ENCODE peak calls at places on chromosomes 13 and 19, in nine cellular contexts. X is sigmoid colon; W is stimulated activated CD4-positive, alpha-beta T cell treated with anti-CD3 and anti-CD28 coated beads, Interleukin-4, amount 100 ng/mL, for 4 hours; R is psoas muscle; L is epithelial cell of proximal tubule; J is ovary; P is midbrain; Y is activated CD4-positive, alpha-beta T cell treated with anti-CD3 and anti-CD28 coated beads for 48 hours; N is hypothalamus. Z is an unnamed sample.

GRCh38 chr13:93305886-93306285 is 79.3 kb downstream of the GPC6 start:
- DNase-seq in X (no peak), W (no peak), R (no peak), L (no peak), J (no peak), P (no peak), Y (no peak), N (no peak), Z (no peak)

GRCh38 chr19:11848594-11849263 is at the start of gene ZNF439:
- DNase-seq in X (peak), W (peak), R (peak), L (peak), J (peak), P (peak), Y (peak), N (peak), Z (peak)

GRCh38 chr19:27776020-27776419 is 1436.9 kb downstream of the UQCRFS1 start:
- DNase-seq in X (no peak), W (no peak), R (no peak), L (no peak), J (no peak), P (no peak), Y (peak), N (no peak), Z (peak)

GRCh38 chr19:8512991-8513686 is 828 bp downstream of the ZNF414 start:
- DNase-seq in X (no peak), W (no peak), R (no peak), L (no peak), J (no peak), P (no peak), Y (no peak), N (no peak), Z (no peak)

GRCh38 chr19:11504502-11505031 is 1.1 kb downstream of the ZNF653 start:
- DNase-seq in X (no peak), W (no peak), R (no peak), L (no peak), J (no peak), P (no peak), Y (no peak), N (no peak), Z (no peak)

GRCh38 chr19:28176193-28176592 is 1036.8 kb downstream of the UQCRFS1 start:
- DNase-seq in X (no peak), W (no peak), R (no peak), L (no peak), J (no peak), P (no peak), Y (no peak), N (no peak), Z (no peak)

GRCh38 chr19:58366576-58367430 is 4.3 kb upstream of the ZNF497 start:
- DNase-seq in X (no peak), W (no peak), R (no peak), L (no peak), J (no peak), P (no peak), Y (no peak), N (no peak), Z (peak)

GRCh38 chr13:54241719-54242118 is 1213.1 kb downstream of the OLFM4 start:
- DNase-seq in X (no peak), W (no peak), R (no peak), L (no peak), J (no peak), P (no peak), Y (no peak), N (no peak), Z (no peak)

GRCh38 chr13:52414963-52415362 is 9.0 kb upstream of the THSD1 start:
- DNase-seq in X (no peak), W (no peak), R (no peak), L (no peak), J (no peak), P (no peak), Y (no peak), N (no peak), Z (no peak)

GRCh38 chr13:101397742-101398141 is 18.6 kb downstream of the NALCN start:
- DNase-seq in X (no peak), W (no peak), R (no peak), L (peak), J (no peak), P (no peak), Y (no peak), N (no peak), Z (no peak)

GRCh38 chr13:63481334-63481733 is 2065.7 kb upstream of the PCDH20 start:
- DNase-seq in X (no peak), W (no peak), R (no peak), L (no peak), J (no peak), P (no peak), Y (no peak), N (no peak), Z (no peak)

GRCh38 chr19:33866696-33867095 is 70.0 kb downstream of the KCTD15 start:
- DNase-seq in X (no peak), W (no peak), R (no peak), L (no peak), J (no peak), P (no peak), Y (no peak), N (no peak), Z (no peak)

GRCh38 chr13:84050551-84050950 is 168.3 kb upstream of the SLITRK1 start:
- DNase-seq in X (no peak), W (no peak), R (no peak), L (no peak), J (no peak), P (no peak), Y (no peak), N (no peak), Z (no peak)

GRCh38 chr19:42216653-42217521 is 590 bp downstream of the DEDD2 start:
- DNase-seq in X (peak), W (peak), R (peak), L (no peak), J (peak), P (peak), Y (peak), N (peak), Z (no peak)

GRCh38 chr13:35285677-35286076 is 190.8 kb downstream of the MAB21L1 start:
- DNase-seq in X (no peak), W (no peak), R (no peak), L (no peak), J (no peak), P (no peak), Y (no peak), N (no peak), Z (no peak)

GRCh38 chr19:18074192-18074591 is 12.5 kb downstream of the IL12RB1 start:
- DNase-seq in X (no peak), W (no peak), R (no peak), L (no peak), J (no peak), P (no peak), Y (no peak), N (no peak), Z (no peak)

GRCh38 chr19:2791440-2791839 is 6.1 kb downstream of the THOP1 start:
- DNase-seq in X (no peak), W (no peak), R (no peak), L (no peak), J (no peak), P (no peak), Y (no peak), N (no peak), Z (no peak)